ENCODE peak calls at places on chromosome 11, in five cellular contexts. I is tibial nerve, C is suprapubic skin, Z is upper lobe of left lung, M is ovary. X is an unnamed sample.

GRCh38 chr11:69418576-69419296 is 62.7 kb upstream of the LINC01488 start:
- DNase-seq in I (no peak), C (peak; percentile 77), Z (no peak), M (no peak), X (no peak)

GRCh38 chr11:5250777-5251176 is 1.1 kb upstream of the HBG1 start:
- DNase-seq in I (no peak), C (no peak), Z (no peak), M (no peak), X (no peak)

GRCh38 chr11:126327280-126328000 is 23.6 kb downstream of the DCPS start:
- DNase-seq in I (no peak), C (no peak), Z (no peak), M (no peak), X (no peak)

GRCh38 chr11:2800655-2801531 is 84.7 kb downstream of the CDKN1C start:
- DNase-seq in I (no peak), C (peak; percentile 62), Z (peak; percentile 12), M (peak; percentile 13), X (peak; percentile 21)

GRCh38 chr11:38577769-38578168 is 1979.7 kb upstream of the RAG2 start:
- DNase-seq in I (no peak), C (no peak), Z (no peak), M (no peak), X (no peak)

GRCh38 chr11:66017354-66017753 is 5.5 kb downstream of the CST6 start:
- DNase-seq in I (no peak), C (no peak), Z (no peak), M (no peak), X (no peak)

GRCh38 chr11:75734491-75735180 is 17.0 kb downstream of the MOGAT2 start:
- DNase-seq in I (no peak), C (peak; percentile 38), Z (no peak), M (no peak), X (peak; percentile 50)

GRCh38 chr11:21675049-21675616 is 517.8 kb upstream of the ANO5 start:
- DNase-seq in I (no peak), C (no peak), Z (no peak), M (no peak), X (no peak)

GRCh38 chr11:69122642-69123431 is 32.9 kb upstream of the SMIM38 start:
- DNase-seq in I (no peak), C (no peak), Z (peak; percentile 96), M (peak; percentile 46), X (peak; percentile 96)

GRCh38 chr11:100816823-100817222 is 129.7 kb downstream of the ARHGAP42 start:
- DNase-seq in I (no peak), C (no peak), Z (no peak), M (no peak), X (no peak)

GRCh38 chr11:65072631-65072966 is 11.2 kb downstream of the CDCA5 start:
- DNase-seq in I (no peak), C (no peak), Z (no peak), M (no peak), X (no peak)

GRCh38 chr11:131666617-131667016 is 296.2 kb downstream of the NTM start:
- DNase-seq in I (no peak), C (peak; percentile 38), Z (no peak), M (no peak), X (no peak)

GRCh38 chr11:61126266-61126665 is 24.0 kb downstream of the CD5 start:
- DNase-seq in I (peak; percentile 32), C (no peak), Z (no peak), M (peak; percentile 77), X (no peak)

GRCh38 chr11:61125310-61125684 is 23.0 kb downstream of the CD5 start:
- DNase-seq in I (no peak), C (no peak), Z (no peak), M (no peak), X (no peak)

GRCh38 chr11:61122761-61123160 is 20.5 kb downstream of the CD5 start:
- DNase-seq in I (no peak), C (no peak), Z (no peak), M (no peak), X (no peak)

GRCh38 chr11:61123775-61124571 is 21.7 kb downstream of the CD5 start:
- DNase-seq in I (no peak), C (no peak), Z (no peak), M (no peak), X (no peak)

GRCh38 chr11:61124574-61125309 is 22.5 kb downstream of the CD5 start:
- DNase-seq in I (no peak), C (no peak), Z (no peak), M (no peak), X (no peak)
- TF ChIP-seq EP300 in I (no peak), C (no peak), Z (no peak), M (no peak), X (no peak)

GRCh38 chr11:3823303-3823702 is 14.9 kb downstream of the PGAP2 start:
- DNase-seq in I (no peak), C (no peak), Z (no peak), M (no peak), X (no peak)

GRCh38 chr11:3823762-3824506 is 15.6 kb downstream of the PGAP2 start:
- DNase-seq in I (no peak), C (no peak), Z (no peak), M (no peak), X (no peak)

GRCh38 chr11:3825473-3826154 is 15.1 kb downstream of the RHOG start:
- DNase-seq in I (no peak), C (no peak), Z (no peak), M (no peak), X (no peak)

GRCh38 chr11:3826721-3827120 is 14.0 kb downstream of the RHOG start:
- DNase-seq in I (no peak), C (no peak), Z (no peak), M (no peak), X (no peak)

GRCh38 chr11:3824714-3825472 is 15.9 kb downstream of the RHOG start:
- DNase-seq in I (peak; percentile 57), C (peak; percentile 81), Z (peak; percentile 74), M (no peak), X (peak; percentile 66)
- TF ChIP-seq POLR2A in I (no peak), C (no peak), Z (no peak), M (no peak), X (no peak)

DNA sequence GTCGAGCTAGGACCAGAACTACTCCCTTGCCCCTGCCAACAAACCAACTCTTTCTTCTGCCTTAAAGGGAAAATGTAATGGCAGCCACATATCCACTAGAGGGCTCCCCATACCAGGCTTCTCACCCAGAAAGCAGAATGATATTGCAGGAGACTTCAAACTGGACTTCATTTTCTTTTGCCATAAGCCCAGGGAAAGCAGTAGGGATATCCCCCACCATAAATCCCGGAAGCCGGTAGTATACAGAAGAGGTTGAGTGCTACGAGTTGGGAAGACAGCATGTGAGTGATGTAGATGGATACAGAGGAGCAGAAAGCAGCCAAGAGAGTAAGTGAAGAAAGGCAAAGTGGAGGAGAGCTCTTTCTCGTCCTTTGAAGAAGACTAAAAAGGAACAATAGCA is 12.1 kb downstream of the PLAAT5 start:
- DNase-seq in I (peak; percentile 52), C (no peak), Z (peak; percentile 51), M (peak; percentile 43), X (peak; percentile 54)
- H3K4me3 ChIP-seq in I (no peak overlapping the region), C (no peak overlapping the region), Z (no peak overlapping the region), M (no peak overlapping the region), X (no peak overlapping the region)

GRCh38 chr11:7079545-7080135 is 9.2 kb upstream of the RBMXL2 start:
- DNase-seq in I (no peak), C (no peak), Z (no peak), M (no peak), X (no peak)
- TF ChIP-seq EP300 in I (no peak), C (no peak), Z (no peak), M (no peak), X (no peak)

DNA sequence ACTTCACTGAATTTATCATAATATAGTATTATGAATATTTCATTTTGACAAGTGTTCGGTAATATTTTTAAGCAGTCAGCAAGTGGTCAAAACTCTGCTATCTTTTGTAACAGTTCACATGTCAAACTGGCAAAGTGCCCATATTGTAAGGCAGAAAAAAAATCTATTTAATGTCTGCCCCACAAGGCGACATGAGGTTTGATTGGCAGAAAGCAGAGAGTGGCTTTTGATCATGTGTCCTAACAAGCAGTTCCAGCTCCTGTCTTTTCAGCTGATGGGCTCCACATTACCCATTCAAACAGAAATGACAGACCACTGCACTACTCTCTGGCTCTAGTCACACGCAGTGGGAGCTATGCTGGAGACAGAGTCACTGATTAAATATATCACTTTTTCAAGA is 59.0 kb downstream of the SOX6 start:
- DNase-seq in I (no peak), C (no peak), Z (no peak), M (no peak), X (no peak)
- TF ChIP-seq POLR2A in I (no peak), C (no peak), Z (no peak), M (no peak), X (no peak)

GRCh38 chr11:1748467-1749019 is 1.9 kb downstream of the IFITM10 start:
- DNase-seq in I (no peak), C (peak; percentile 73), Z (no peak), M (no peak), X (no peak)

GRCh38 chr11:1746956-1747752 is 3.2 kb downstream of the IFITM10 start:
- DNase-seq in I (no peak), C (peak; percentile 74), Z (no peak), M (no peak), X (no peak)

GRCh38 chr11:1746516-1746931 is 3.9 kb downstream of the IFITM10 start:
- DNase-seq in I (no peak), C (peak; percentile 85), Z (peak; percentile 32), M (no peak), X (no peak)

GRCh38 chr11:1749020-1749758 is 1.2 kb downstream of the IFITM10 start:
- DNase-seq in I (no peak), C (peak; percentile 74), Z (peak; percentile 21), M (no peak), X (no peak)

DNA sequence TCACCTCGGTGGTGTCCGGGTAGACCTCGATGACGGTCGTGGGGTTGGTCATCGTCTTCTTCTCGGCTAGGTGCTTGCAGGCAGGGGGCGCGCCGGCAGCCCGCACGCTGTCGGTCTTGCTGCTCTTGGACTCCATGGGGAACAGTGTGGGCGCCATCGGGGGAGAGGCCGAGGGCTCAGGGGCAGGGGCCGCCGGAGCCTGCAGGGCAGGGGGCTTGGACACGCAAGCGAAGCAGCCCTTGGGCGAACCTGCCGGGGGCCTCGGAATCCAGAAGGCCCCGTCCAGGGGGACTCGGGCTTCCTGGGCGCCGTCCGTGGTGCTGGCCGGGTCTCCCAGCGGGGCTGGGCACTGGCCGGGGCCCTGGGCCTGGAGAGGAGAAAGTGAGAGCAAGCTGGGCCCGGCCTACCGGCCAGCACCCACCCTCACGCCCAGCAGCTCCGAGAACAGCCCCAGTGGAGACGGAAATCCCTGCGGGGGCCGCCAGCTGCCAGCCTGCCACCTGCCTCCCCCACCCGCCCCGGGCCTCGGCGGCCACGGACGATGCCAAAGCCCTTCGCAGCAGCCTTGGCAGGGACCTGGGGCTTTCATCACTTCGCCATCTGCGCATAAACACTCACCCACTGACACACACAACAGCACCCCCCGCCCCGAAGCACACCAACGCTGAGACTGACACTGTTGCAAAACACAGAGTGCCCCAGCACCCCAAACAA is 2.5 kb downstream of the IFITM10 start:
- DNase-seq in I (no peak), C (peak; percentile 77), Z (no peak), M (no peak), X (no peak)
- H3K4me3 ChIP-seq in I (peak overlapping the region; percentile 38), C (peak overlapping the region; percentile 53), Z (peak overlapping the region; percentile 25), M (no peak overlapping the region), X (peak overlapping the region; percentile 39)